ENCODE peak calls at places on chromosomes 5 and 9, in seven cellular contexts. T, R, V, H, U, A and K are unnamed samples. For H3K36me3 and H3K4me1, the result is how much of the 10 kb centered on the place peaks cover.

GRCh38 chr5:54838843-54839242 is 146.6 kb downstream of the ESM1 start:
- DNase-seq in T (no peak), R (no peak), V (no peak), H (no peak), U (no peak), A (no peak), K (no peak)

GRCh38 chr5:40046792-40047191 is 622.0 kb upstream of the DAB2 start:
- DNase-seq in T (no peak), R (peak), V (no peak), H (no peak), U (no peak), A (no peak), K (no peak)

GRCh38 chr9:89431930-89432725 is 65.8 kb downstream of the SEMA4D start:
- DNase-seq in T (no peak), R (no peak), V (peak), H (no peak), U (no peak), A (no peak), K (no peak)

GRCh38 chr9:131036529-131037335 is 27.8 kb downstream of the LAMC3 start:
- DNase-seq in T (no peak), R (no peak), V (no peak), H (no peak), U (no peak), A (no peak), K (no peak)

GRCh38 chr5:41414598-41414997 is 95.8 kb downstream of the PLCXD3 start:
- DNase-seq in T (no peak), R (peak), V (peak), H (peak), U (peak), A (no peak), K (no peak)

GRCh38 chr9:99296375-99296951 is 74.4 kb downstream of the SEC61B start:
- DNase-seq in T (no peak), R (peak), V (peak), H (peak), U (no peak), A (no peak), K (peak)

GRCh38 chr5:6736106-6736505 is 22.9 kb downstream of the TENT4A start:
- DNase-seq in T (no peak), R (no peak), V (no peak), H (no peak), U (no peak), A (no peak), K (no peak)

GRCh38 chr5:82538339-82539034 is 260.3 kb upstream of the RPS23 start:
- DNase-seq in T (no peak), R (peak), V (no peak), H (no peak), U (no peak), A (no peak), K (no peak)

GRCh38 chr9:84304166-84304565 is 36.4 kb downstream of the SLC28A3 start:
- DNase-seq in T (no peak), R (no peak), V (no peak), H (no peak), U (no peak), A (no peak), K (no peak)

GRCh38 chr5:142684508-142685031 is 1.3 kb downstream of the FGF1 start:
- DNase-seq in T (no peak), R (no peak), V (peak), H (no peak), U (no peak), A (no peak), K (no peak)

GRCh38 chr5:68344447-68345111 is 129.0 kb downstream of the PIK3R1 start:
- DNase-seq in T (no peak), R (peak), V (no peak), H (no peak), U (no peak), A (no peak), K (no peak)

GRCh38 chr5:133425183-133425582 is 187.2 kb downstream of the FSTL4 start:
- DNase-seq in T (no peak), R (no peak), V (no peak), H (no peak), U (no peak), A (no peak), K (no peak)

GRCh38 chr9:123338710-123339665 is 17.0 kb upstream of the CRB2 start:
- DNase-seq in T (peak), R (no peak), V (peak), H (no peak), U (no peak), A (no peak), K (peak)

DNA sequence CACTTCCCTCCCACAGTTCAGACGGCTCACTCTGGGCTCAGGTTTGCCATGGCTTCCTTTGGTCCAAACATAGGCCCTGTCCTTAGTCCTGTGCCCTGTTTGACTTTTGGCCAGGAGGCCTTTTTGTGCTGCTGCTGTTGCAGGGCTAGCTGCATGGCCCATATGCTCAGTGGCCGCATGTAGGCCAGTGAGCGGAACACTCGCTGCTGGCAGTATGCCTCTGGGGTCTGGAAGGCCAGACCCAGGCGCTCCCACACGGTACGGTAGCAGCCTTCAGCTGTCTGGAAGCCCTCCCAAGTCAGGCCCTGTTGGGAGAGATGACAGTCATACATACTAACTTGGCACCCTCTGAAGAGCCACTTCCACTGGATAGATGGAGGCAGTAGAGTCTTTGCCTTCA is 4.7 kb downstream of the CREB3 start:
- DNase-seq in T (no peak), R (no peak), V (no peak), H (no peak), U (no peak), A (no peak), K (no peak)
- H3K36me3 ChIP-seq in T (half or more), R (under half), V (under half), H (under half), U (under half), A (under half), K (under half)

GRCh38 chr5:33737284-33737683 is 154.5 kb downstream of the ADAMTS12 start:
- DNase-seq in T (no peak), R (no peak), V (no peak), H (no peak), U (no peak), A (no peak), K (no peak)
- H3K4me3 ChIP-seq in T (no peak), R (no peak), V (no peak), H (no peak), U (no peak), A (no peak), K (no peak)

DNA sequence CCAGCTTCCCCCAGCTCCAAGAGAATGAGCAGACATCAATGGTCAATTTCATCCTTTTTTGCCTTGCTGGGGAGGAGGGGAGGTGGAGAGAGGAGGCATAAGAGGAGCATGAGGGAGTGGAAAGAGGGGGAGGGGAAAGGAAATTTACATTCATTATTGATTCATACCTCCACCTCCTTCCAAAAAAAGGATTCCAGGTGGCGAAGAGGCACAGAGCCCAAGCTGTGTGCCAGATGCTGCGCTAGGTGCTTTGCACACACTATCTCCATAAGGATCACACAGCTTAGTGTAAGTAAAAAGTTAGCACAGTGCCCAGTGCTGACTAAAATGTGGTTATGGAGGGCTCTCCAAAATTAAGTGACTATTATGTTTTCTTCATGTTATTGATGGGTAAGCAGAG is 11.0 kb downstream of the ASTN2 start:
- DNase-seq in T (no peak), R (no peak), V (no peak), H (no peak), U (no peak), A (no peak), K (no peak)
- H3K4me1 ChIP-seq in T (under half), R (under half), V (under half), H (under half), U (under half), A (under half), K (under half)

DNA sequence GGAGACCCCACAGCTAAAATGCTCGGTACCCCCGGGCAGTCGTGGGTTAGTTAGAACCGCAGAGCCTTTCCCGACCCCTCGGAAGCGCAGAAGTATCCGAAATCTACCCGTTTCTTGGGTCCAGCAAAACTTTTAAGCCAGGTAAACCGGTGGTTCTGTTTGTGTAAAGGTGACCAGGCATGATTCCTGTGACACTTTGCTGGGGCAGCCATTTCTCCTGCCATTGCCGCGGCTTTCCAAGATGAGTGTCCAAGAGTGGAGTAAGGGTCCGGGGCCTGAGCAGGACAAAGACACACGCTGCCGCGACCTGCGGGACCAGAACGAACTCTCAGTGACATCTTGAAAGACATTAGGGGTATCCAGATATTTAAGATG is 655 bp downstream of the MARVELD2 start:
- DNase-seq in T (no peak), R (no peak), V (no peak), H (no peak), U (no peak), A (no peak), K (peak)
- H3K36me3 ChIP-seq in T (under half), R (under half), V (under half), H (under half), U (under half), A (under half), K (under half)

GRCh38 chr9:133684461-133685361 is 48.5 kb downstream of the DBH start:
- DNase-seq in T (peak), R (no peak), V (peak), H (peak), U (no peak), A (no peak), K (no peak)
- H3K4me3 ChIP-seq in T (no peak), R (no peak), V (no peak), H (no peak), U (no peak), A (no peak), K (no peak)

GRCh38 chr9:69444021-69444420 is 119.0 kb downstream of the ENTREP1 start:
- DNase-seq in T (no peak), R (peak), V (no peak), H (no peak), U (no peak), A (no peak), K (no peak)
- H3K4me1 ChIP-seq in T (under half), R (under half), V (under half), H (under half), U (under half), A (under half), K (under half)

GRCh38 chr9:125180876-125181275 is 8.7 kb downstream of the PPP6C start:
- DNase-seq in T (no peak), R (no peak), V (no peak), H (no peak), U (no peak), A (no peak), K (no peak)
- H3K36me3 ChIP-seq in T (under half), R (under half), V (under half), H (under half), U (under half), A (under half), K (under half)

DNA sequence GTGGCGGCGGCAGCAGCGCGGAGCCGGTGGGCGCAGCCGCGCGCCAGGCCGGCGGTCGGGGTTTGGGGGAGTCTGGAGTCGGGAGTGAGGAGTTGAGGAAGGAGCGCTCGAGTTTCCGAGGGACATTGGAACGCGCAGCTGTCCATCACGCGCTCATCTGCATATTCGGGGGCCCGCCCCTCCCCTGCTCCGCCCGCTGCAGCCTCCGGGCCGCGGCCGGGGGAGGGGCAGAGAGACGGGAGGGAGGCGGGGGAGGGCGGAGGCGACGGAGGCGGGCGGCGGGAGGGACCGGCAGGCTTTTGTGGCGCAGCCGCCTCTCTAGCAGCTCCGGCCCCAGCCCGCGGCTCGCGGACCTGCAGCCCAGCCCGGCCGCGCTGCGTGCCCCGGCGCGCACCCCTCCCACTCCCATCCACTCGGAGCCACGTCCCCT is at the start of gene IRX2:
- DNase-seq in T (peak), R (peak), V (no peak), H (peak), U (no peak), A (peak), K (no peak)
- H3K4me3 ChIP-seq in T (peak), R (peak), V (peak), H (peak), U (no peak), A (peak), K (peak)

GRCh38 chr5:72305194-72306142 is 14.6 kb downstream of the MRPS27 start:
- DNase-seq in T (no peak), R (no peak), V (no peak), H (no peak), U (no peak), A (no peak), K (no peak)
- H3K4me1 ChIP-seq in T (under half), R (under half), V (under half), H (under half), U (under half), A (under half), K (under half)

GRCh38 chr9:81584099-81584498 is 105.2 kb downstream of the TLE1 start:
- DNase-seq in T (no peak), R (no peak), V (no peak), H (no peak), U (no peak), A (no peak), K (no peak)

GRCh38 chr9:81589392-81589791 is 100.0 kb downstream of the TLE1 start:
- DNase-seq in T (no peak), R (no peak), V (no peak), H (no peak), U (no peak), A (no peak), K (no peak)

GRCh38 chr9:81588148-81588874 is 101.0 kb downstream of the TLE1 start:
- DNase-seq in T (peak), R (peak), V (peak), H (no peak), U (peak), A (no peak), K (no peak)

GRCh38 chr9:81586786-81587185 is 102.6 kb downstream of the TLE1 start:
- DNase-seq in T (no peak), R (no peak), V (no peak), H (no peak), U (no peak), A (no peak), K (no peak)

GRCh38 chr9:81585191-81585763 is 104.1 kb downstream of the TLE1 start:
- DNase-seq in T (no peak), R (peak), V (no peak), H (no peak), U (peak), A (no peak), K (no peak)
- H3K36me3 ChIP-seq in T (under half), R (under half), V (under half), H (under half), U (under half), A (under half), K (under half)